ENCODE peak calls at places on chromosomes 2 and 18, in nine cellular contexts. Q is transverse colon, K is SK-N-SH, R is A549, W is sigmoid colon, E is stomach, X is GM12878, G is HepG2, H is tibial nerve. C is an unnamed sample.

GRCh38 chr18:45805551-45805950 is 19.9 kb upstream of the SIGLEC15 start:
- DNase-seq in Q (no peak), K (no peak), R (no peak), W (no peak), E (no peak), X (no peak), G (no peak), H (no peak), C (no peak)

GRCh38 chr2:197310940-197311485 is 433 bp upstream of the ANKRD44 start:
- DNase-seq in Q (no peak), K (peak; percentile 31), R (no peak), W (no peak), E (no peak), X (no peak), G (no peak), H (no peak), C (no peak)

GRCh38 chr2:145846986-145847385 is 1327.1 kb upstream of the ZEB2 start:
- DNase-seq in Q (no peak), K (no peak), R (no peak), W (no peak), E (no peak), X (no peak), G (no peak), H (no peak), C (no peak)

GRCh38 chr2:135585586-135585985 is 54.3 kb downstream of the R3HDM1 start:
- DNase-seq in Q (no peak), K (no peak), R (no peak), W (no peak), E (no peak), X (no peak), G (no peak), H (no peak), C (no peak)

GRCh38 chr2:148642891-148643416 is 1.6 kb upstream of the EPC2 start:
- DNase-seq in Q (no peak), K (no peak), R (no peak), W (no peak), E (no peak), X (no peak), G (no peak), H (no peak), C (no peak)

GRCh38 chr2:189379731-189380261 is 61.5 kb upstream of the WDR75 start:
- DNase-seq in Q (no peak), K (no peak), R (no peak), W (no peak), E (no peak), X (no peak), G (no peak), H (no peak), C (no peak)

GRCh38 chr2:218863021-218863520 is 3.5 kb downstream of the WNT6 start:
- DNase-seq in Q (no peak), K (no peak), R (no peak), W (no peak), E (no peak), X (no peak), G (no peak), H (no peak), C (no peak)

GRCh38 chr2:101114268-101114783 is 36.9 kb downstream of the TBC1D8 start:
- DNase-seq in Q (no peak), K (peak; percentile 31), R (no peak), W (no peak), E (no peak), X (no peak), G (no peak), H (no peak), C (no peak)

DNA sequence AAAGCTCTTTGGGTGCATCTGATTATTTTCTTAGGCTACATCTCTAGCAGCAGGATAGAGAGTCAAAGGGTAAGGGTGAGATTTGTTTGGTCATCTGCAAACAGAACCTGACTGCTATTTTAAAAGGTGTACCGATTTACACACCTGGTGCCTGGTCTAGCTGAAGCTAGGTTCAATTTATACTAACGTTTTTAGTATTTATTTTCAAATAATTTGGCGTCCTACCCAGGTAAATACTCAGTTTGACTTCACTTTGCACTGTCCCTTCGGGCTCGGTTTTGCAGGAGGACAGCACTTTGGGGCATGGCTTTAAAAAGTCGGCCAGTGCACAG is 683 bp downstream of the PTRHD1 start:
- DNase-seq in Q (no peak), K (no peak), R (no peak), W (no peak), E (no peak), X (no peak), G (no peak), H (no peak), C (no peak)
- H3K27ac ChIP-seq in Q (peak overlapping the region; percentile 99), K (peak overlapping the region; percentile 100), R (peak overlapping the region; percentile 93), W (peak overlapping the region; percentile 97), E (peak overlapping the region; percentile 96), X (peak overlapping the region; percentile 98), G (peak overlapping the region; percentile 94), H (peak overlapping the region; percentile 100), C (peak overlapping the region; percentile 100)

GRCh38 chr2:201234167-201235139 is 25.9 kb upstream of the CASP8 start:
- DNase-seq in Q (no peak), K (no peak), R (no peak), W (no peak), E (no peak), X (no peak), G (no peak), H (no peak), C (no peak)

GRCh38 chr2:201232125-201232815 is 28.1 kb upstream of the CASP8 start:
- DNase-seq in Q (peak; percentile 94), K (peak; percentile 74), R (peak; percentile 85), W (peak; percentile 90), E (peak; percentile 97), X (peak; percentile 80), G (peak; percentile 98), H (peak; percentile 71), C (peak; percentile 99)

GRCh38 chr2:201235865-201236811 is 24.2 kb upstream of the CASP8 start:
- DNase-seq in Q (peak; percentile 37), K (peak; percentile 67), R (no peak), W (peak; percentile 74), E (no peak), X (no peak), G (peak; percentile 70), H (no peak), C (no peak)

GRCh38 chr2:201237486-201238241 is 22.7 kb upstream of the CASP8 start:
- DNase-seq in Q (no peak), K (no peak), R (no peak), W (no peak), E (no peak), X (no peak), G (no peak), H (no peak), C (no peak)

DNA sequence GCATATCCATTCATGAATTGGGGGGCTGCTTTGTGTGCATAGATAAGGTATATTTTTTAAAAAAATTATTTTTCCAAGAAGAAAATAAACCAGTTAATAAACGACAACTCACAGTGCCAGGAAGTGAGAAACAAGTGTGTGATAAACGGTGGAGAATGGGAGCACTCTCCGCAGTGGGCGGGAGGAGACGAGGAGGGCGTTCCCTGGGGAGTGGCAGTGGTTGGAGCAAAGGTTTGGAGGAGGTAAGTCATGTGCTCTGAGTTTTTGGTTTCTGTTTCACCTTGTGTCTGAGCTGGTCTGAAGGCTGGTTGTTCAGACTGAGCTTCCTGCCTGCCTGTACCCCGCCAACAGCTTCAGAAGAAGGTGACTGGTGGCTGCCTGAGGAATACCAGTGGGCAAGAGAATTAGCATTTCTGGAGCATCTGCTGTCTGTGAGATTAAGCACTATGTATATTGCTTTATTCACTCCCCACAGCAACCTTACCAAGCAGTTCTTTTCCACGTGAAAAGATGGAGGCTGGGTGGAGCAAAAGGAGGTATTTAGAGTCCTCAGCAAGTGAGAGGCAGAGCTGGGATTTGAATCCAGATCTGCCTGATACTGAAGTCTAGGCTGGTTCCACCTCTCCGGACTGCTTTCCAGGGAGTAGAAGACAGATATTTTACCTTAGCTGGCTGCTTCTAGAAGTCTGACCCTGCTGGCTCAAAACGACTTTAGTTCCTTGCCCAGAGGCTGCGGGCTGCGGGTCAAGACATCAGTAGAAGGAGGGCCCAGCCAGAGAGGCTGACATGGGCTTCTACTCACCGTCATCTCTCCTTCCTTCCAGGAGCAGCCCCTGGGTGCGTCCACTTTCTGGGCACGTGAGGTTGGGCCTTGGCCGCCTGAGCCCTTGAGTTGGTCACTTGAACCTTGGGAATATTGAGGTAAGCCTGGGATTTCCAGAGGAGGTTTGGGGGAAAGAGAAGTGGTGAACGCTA is 26.9 kb upstream of the CASP8 start:
- DNase-seq in Q (peak; percentile 92), K (no peak), R (peak; percentile 79), W (peak; percentile 66), E (peak; percentile 87), X (peak; percentile 91), G (peak; percentile 96), H (no peak), C (no peak)
- H3K4me3 ChIP-seq in Q (peak overlapping the region; percentile 26), K (no peak overlapping the region), R (peak overlapping the region; percentile 62), W (no peak overlapping the region), E (peak overlapping the region; percentile 52), X (peak overlapping the region; percentile 96), G (peak overlapping the region; percentile 89), H (no peak overlapping the region), C (peak overlapping the region; percentile 49)

DNA sequence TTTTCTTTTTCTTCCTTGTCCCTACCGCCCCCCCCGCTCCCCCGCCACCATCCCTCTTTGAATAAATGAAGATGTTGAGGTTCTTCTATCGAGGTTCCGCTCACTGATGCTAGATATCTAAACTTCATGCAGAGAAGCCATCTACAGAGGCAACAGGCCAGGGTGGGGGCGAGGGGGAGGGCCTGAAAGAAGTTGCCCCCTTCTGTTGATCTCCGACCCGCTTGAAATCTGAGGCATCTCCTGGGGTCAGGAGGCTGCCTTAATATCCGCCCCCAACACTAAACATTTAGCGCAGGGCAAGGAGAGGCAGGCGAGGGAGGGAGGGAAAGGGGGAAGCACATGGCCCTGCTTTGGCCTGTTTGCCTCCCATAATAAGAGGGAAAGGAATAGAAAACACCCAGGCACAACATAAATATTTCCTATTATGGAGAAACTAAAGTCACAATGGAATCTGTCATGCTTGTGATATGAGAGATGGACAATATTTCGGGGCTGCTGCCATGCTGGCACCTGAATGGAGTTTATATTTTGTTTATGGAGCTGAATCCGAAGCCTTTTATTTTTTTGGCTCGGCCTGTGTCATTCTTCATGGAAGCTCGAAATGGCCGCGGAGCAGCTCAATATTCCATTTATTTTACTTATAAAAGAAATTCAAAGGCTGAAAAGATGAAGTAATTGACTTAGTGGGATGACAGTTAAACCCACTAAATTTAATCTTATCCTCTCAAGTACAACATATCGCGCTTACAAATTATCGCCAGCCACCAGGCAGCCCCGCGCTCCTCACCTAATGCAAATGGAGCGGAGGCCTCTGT is 221.1 kb downstream of the INSIG2 start:
- DNase-seq in Q (no peak), K (no peak), R (no peak), W (no peak), E (no peak), X (no peak), G (no peak), H (no peak), C (no peak)
- TF ChIP-seq EP300 in Q (no peak), K (no peak), R (no peak), W (no peak), E (no peak), X (no peak), G (no peak), H (no peak), C (no peak)

GRCh38 chr2:43102366-43103092 is 123.9 kb downstream of the ZFP36L2 start:
- DNase-seq in Q (no peak), K (no peak), R (no peak), W (peak; percentile 82), E (no peak), X (no peak), G (no peak), H (no peak), C (no peak)

GRCh38 chr2:43104763-43105162 is 121.6 kb downstream of the ZFP36L2 start:
- DNase-seq in Q (no peak), K (no peak), R (no peak), W (peak; percentile 52), E (no peak), X (no peak), G (peak; percentile 28), H (no peak), C (no peak)

GRCh38 chr2:43105586-43106562 is 120.5 kb downstream of the ZFP36L2 start:
- DNase-seq in Q (peak; percentile 65), K (peak; percentile 68), R (peak; percentile 58), W (peak; percentile 90), E (peak; percentile 40), X (peak; percentile 35), G (peak; percentile 44), H (no peak), C (no peak)

GRCh38 chr2:43103093-43103404 is 123.4 kb downstream of the ZFP36L2 start:
- DNase-seq in Q (no peak), K (no peak), R (no peak), W (no peak), E (no peak), X (no peak), G (no peak), H (no peak), C (no peak)

GRCh38 chr2:43104106-43104505 is 122.3 kb downstream of the ZFP36L2 start:
- DNase-seq in Q (no peak), K (no peak), R (no peak), W (peak; percentile 46), E (no peak), X (no peak), G (no peak), H (no peak), C (no peak)
- H3K27ac ChIP-seq in Q (no peak overlapping the region), K (no peak overlapping the region), R (no peak overlapping the region), W (peak overlapping the region; percentile 86), E (no peak overlapping the region), X (no peak overlapping the region), G (no peak overlapping the region), H (peak overlapping the region; percentile 94), C (peak overlapping the region; percentile 86)

C was measured in upper lobe of left lung.